ENCODE peak calls at places on chromosome 1, in eight cellular contexts. One of them, this sample, is unnamed.

GRCh38 chr1:215045647-215046308 is 36.8 kb upstream of the KCNK2 start:
- DNase-seq in A673: no peak
- DNase-seq in brain microvascular endothelial cell: no peak
- DNase-seq in cardiac fibroblast: no peak
- DNase-seq in lower leg skin: no peak
- DNase-seq in PC-3: no peak
- DNase-seq in IMR-90: no peak
- DNase-seq in coronary artery: no peak
- DNase-seq in this sample: no peak

GRCh38 chr1:156419863-156420208 is 50.8 kb downstream of the RHBG start:
- DNase-seq in A673: no peak
- DNase-seq in brain microvascular endothelial cell: no peak
- DNase-seq in cardiac fibroblast: no peak
- DNase-seq in lower leg skin: no peak
- DNase-seq in PC-3: no peak
- DNase-seq in IMR-90: no peak
- DNase-seq in coronary artery: no peak
- DNase-seq in this sample: no peak

GRCh38 chr1:3323021-3323790 is 131.3 kb upstream of the ARHGEF16 start:
- DNase-seq in A673: no peak
- DNase-seq in brain microvascular endothelial cell: no peak
- DNase-seq in cardiac fibroblast: no peak
- DNase-seq in lower leg skin: no peak
- DNase-seq in PC-3: no peak
- DNase-seq in IMR-90: no peak
- DNase-seq in coronary artery: no peak
- DNase-seq in this sample: no peak

GRCh38 chr1:194684636-194685035 is 1498.2 kb upstream of the B3GALT2 start:
- DNase-seq in A673: no peak
- DNase-seq in brain microvascular endothelial cell: no peak
- DNase-seq in cardiac fibroblast: no peak
- DNase-seq in lower leg skin: no peak
- DNase-seq in PC-3: peak
- DNase-seq in IMR-90: peak
- DNase-seq in coronary artery: no peak
- DNase-seq in this sample: no peak

GRCh38 chr1:200888349-200888838 is 6.3 kb upstream of the INAVA start:
- DNase-seq in A673: no peak
- DNase-seq in brain microvascular endothelial cell: no peak
- DNase-seq in cardiac fibroblast: no peak
- DNase-seq in lower leg skin: no peak
- DNase-seq in PC-3: peak
- DNase-seq in IMR-90: no peak
- DNase-seq in coronary artery: no peak
- DNase-seq in this sample: no peak

GRCh38 chr1:236795035-236795756 is at the start of gene MTR:
- DNase-seq in A673: peak
- DNase-seq in brain microvascular endothelial cell: peak
- DNase-seq in cardiac fibroblast: peak
- DNase-seq in lower leg skin: peak
- DNase-seq in PC-3: peak
- DNase-seq in IMR-90: peak
- DNase-seq in coronary artery: peak
- DNase-seq in this sample: peak

GRCh38 chr1:201213106-201213770 is 22.6 kb downstream of the IGFN1 start:
- DNase-seq in A673: no peak
- DNase-seq in brain microvascular endothelial cell: no peak
- DNase-seq in cardiac fibroblast: no peak
- DNase-seq in lower leg skin: no peak
- DNase-seq in PC-3: no peak
- DNase-seq in IMR-90: no peak
- DNase-seq in coronary artery: no peak
- DNase-seq in this sample: no peak

GRCh38 chr1:25194576-25195020 is 37.7 kb downstream of the SYF2 start:
- DNase-seq in A673: no peak
- DNase-seq in brain microvascular endothelial cell: no peak
- DNase-seq in cardiac fibroblast: no peak
- DNase-seq in lower leg skin: peak
- DNase-seq in PC-3: no peak
- DNase-seq in IMR-90: no peak
- DNase-seq in coronary artery: no peak
- DNase-seq in this sample: no peak

GRCh38 chr1:52127181-52128175 is 14.4 kb upstream of the ZFYVE9 start:
- DNase-seq in A673: peak
- DNase-seq in brain microvascular endothelial cell: peak
- DNase-seq in cardiac fibroblast: peak
- DNase-seq in lower leg skin: no peak
- DNase-seq in PC-3: peak
- DNase-seq in IMR-90: peak
- DNase-seq in coronary artery: no peak
- DNase-seq in this sample: no peak

GRCh38 chr1:24567792-24568388 is 12.0 kb downstream of the NCMAP start:
- DNase-seq in A673: no peak
- DNase-seq in brain microvascular endothelial cell: no peak
- DNase-seq in cardiac fibroblast: no peak
- DNase-seq in lower leg skin: peak
- DNase-seq in PC-3: peak
- DNase-seq in IMR-90: no peak
- DNase-seq in coronary artery: no peak
- DNase-seq in this sample: no peak

GRCh38 chr1:225921734-225922709 is 2.0 kb downstream of the PYCR2 start:
- DNase-seq in A673: peak
- DNase-seq in brain microvascular endothelial cell: no peak
- DNase-seq in cardiac fibroblast: no peak
- DNase-seq in lower leg skin: peak
- DNase-seq in PC-3: peak
- DNase-seq in IMR-90: no peak
- DNase-seq in coronary artery: no peak
- DNase-seq in this sample: no peak

GRCh38 chr1:7744882-7745281 is 26.2 kb upstream of the VAMP3 start:
- DNase-seq in A673: no peak
- DNase-seq in brain microvascular endothelial cell: no peak
- DNase-seq in cardiac fibroblast: no peak
- DNase-seq in lower leg skin: no peak
- DNase-seq in PC-3: no peak
- DNase-seq in IMR-90: no peak
- DNase-seq in coronary artery: no peak
- DNase-seq in this sample: no peak

GRCh38 chr1:40855513-40855912 is 6.7 kb downstream of the CITED4 start:
- DNase-seq in A673: peak
- DNase-seq in brain microvascular endothelial cell: no peak
- DNase-seq in cardiac fibroblast: no peak
- DNase-seq in lower leg skin: no peak
- DNase-seq in PC-3: no peak
- DNase-seq in IMR-90: no peak
- DNase-seq in coronary artery: no peak
- DNase-seq in this sample: no peak
- TF ChIP-seq CTCF in A673: peak
- TF ChIP-seq CTCF in brain microvascular endothelial cell: peak
- TF ChIP-seq CTCF in cardiac fibroblast: peak
- TF ChIP-seq CTCF in lower leg skin: no peak
- TF ChIP-seq CTCF in PC-3: peak
- TF ChIP-seq CTCF in IMR-90: peak
- TF ChIP-seq CTCF in coronary artery: no peak
- TF ChIP-seq CTCF in this sample: peak

DNA sequence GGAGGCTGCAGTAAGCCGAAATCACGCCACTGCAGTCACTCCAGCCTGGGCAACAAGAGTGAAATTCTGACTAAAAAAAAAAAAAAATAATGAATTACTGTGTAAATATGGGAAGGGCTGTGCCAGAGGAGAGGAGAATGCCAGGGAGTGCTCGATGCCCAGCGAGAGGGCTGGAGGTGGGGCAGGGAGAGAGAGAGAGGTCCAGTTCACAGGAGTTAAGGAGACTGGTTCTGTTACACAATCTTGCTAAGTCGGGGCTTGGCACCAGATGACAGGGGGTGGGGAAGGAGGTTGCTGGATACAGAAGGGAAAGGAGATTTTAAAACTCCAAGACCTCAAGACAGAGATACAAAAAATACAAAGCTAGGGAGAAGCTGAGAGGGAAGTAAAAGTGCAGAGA is 1.2 kb downstream of the SELENBP1 start:
- DNase-seq in A673: no peak
- DNase-seq in brain microvascular endothelial cell: no peak
- DNase-seq in cardiac fibroblast: peak
- DNase-seq in lower leg skin: peak
- DNase-seq in PC-3: peak
- DNase-seq in IMR-90: peak
- DNase-seq in coronary artery: no peak
- DNase-seq in this sample: no peak
- H3K4me3 ChIP-seq in A673: no peak
- H3K4me3 ChIP-seq in brain microvascular endothelial cell: no peak
- H3K4me3 ChIP-seq in cardiac fibroblast: no peak
- H3K4me3 ChIP-seq in lower leg skin: no peak
- H3K4me3 ChIP-seq in PC-3: peak
- H3K4me3 ChIP-seq in IMR-90: no peak
- H3K4me3 ChIP-seq in coronary artery: peak
- H3K4me3 ChIP-seq in this sample: no peak

GRCh38 chr1:38587734-38588133 is 271.8 kb downstream of the RRAGC start:
- DNase-seq in A673: peak
- DNase-seq in brain microvascular endothelial cell: no peak
- DNase-seq in cardiac fibroblast: no peak
- DNase-seq in lower leg skin: no peak
- DNase-seq in PC-3: no peak
- DNase-seq in IMR-90: no peak
- DNase-seq in coronary artery: peak
- DNase-seq in this sample: no peak

GRCh38 chr1:38585971-38586370 is 273.6 kb downstream of the RRAGC start:
- DNase-seq in A673: peak
- DNase-seq in brain microvascular endothelial cell: no peak
- DNase-seq in cardiac fibroblast: no peak
- DNase-seq in lower leg skin: no peak
- DNase-seq in PC-3: no peak
- DNase-seq in IMR-90: no peak
- DNase-seq in coronary artery: no peak
- DNase-seq in this sample: no peak

GRCh38 chr1:38589036-38589435 is 270.5 kb downstream of the RRAGC start:
- DNase-seq in A673: peak
- DNase-seq in brain microvascular endothelial cell: no peak
- DNase-seq in cardiac fibroblast: no peak
- DNase-seq in lower leg skin: no peak
- DNase-seq in PC-3: no peak
- DNase-seq in IMR-90: no peak
- DNase-seq in coronary artery: peak
- DNase-seq in this sample: no peak

GRCh38 chr1:38585460-38585859 is 274.1 kb downstream of the RRAGC start:
- DNase-seq in A673: no peak
- DNase-seq in brain microvascular endothelial cell: no peak
- DNase-seq in cardiac fibroblast: no peak
- DNase-seq in lower leg skin: no peak
- DNase-seq in PC-3: no peak
- DNase-seq in IMR-90: no peak
- DNase-seq in coronary artery: peak
- DNase-seq in this sample: no peak

GRCh38 chr1:38586993-38587646 is 272.5 kb downstream of the RRAGC start:
- DNase-seq in A673: peak
- DNase-seq in brain microvascular endothelial cell: no peak
- DNase-seq in cardiac fibroblast: peak
- DNase-seq in lower leg skin: no peak
- DNase-seq in PC-3: peak
- DNase-seq in IMR-90: no peak
- DNase-seq in coronary artery: peak
- DNase-seq in this sample: no peak
- TF ChIP-seq CTCF in A673: peak
- TF ChIP-seq CTCF in brain microvascular endothelial cell: peak
- TF ChIP-seq CTCF in cardiac fibroblast: peak
- TF ChIP-seq CTCF in lower leg skin: no peak
- TF ChIP-seq CTCF in PC-3: peak
- TF ChIP-seq CTCF in IMR-90: peak
- TF ChIP-seq CTCF in coronary artery: no peak
- TF ChIP-seq CTCF in this sample: peak

DNA sequence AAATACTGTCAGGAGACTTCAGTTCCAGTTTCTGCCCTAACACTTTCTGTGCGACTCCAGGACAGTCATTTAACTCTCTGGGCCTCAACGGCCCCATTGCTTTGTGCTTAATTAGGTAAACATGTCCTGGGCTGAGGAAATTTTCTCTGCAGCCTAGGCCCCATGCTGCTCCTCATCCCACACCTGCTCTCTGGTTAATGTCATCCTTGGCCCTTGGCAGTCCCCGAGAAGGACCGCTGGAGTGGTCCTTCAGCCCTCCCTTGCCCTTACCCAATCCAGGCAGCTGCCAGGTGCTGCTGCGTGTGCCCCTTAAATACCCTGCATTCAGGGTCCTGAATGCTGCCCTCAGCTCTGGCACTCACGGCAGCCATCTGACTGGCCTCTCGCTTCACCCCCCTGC is 18.7 kb downstream of the UBL4B start:
- DNase-seq in A673: no peak
- DNase-seq in brain microvascular endothelial cell: no peak
- DNase-seq in cardiac fibroblast: no peak
- DNase-seq in lower leg skin: no peak
- DNase-seq in PC-3: no peak
- DNase-seq in IMR-90: no peak
- DNase-seq in coronary artery: no peak
- DNase-seq in this sample: no peak
- H3K4me3 ChIP-seq in A673: no peak
- H3K4me3 ChIP-seq in brain microvascular endothelial cell: no peak
- H3K4me3 ChIP-seq in cardiac fibroblast: no peak
- H3K4me3 ChIP-seq in lower leg skin: no peak
- H3K4me3 ChIP-seq in PC-3: no peak
- H3K4me3 ChIP-seq in IMR-90: no peak
- H3K4me3 ChIP-seq in coronary artery: no peak
- H3K4me3 ChIP-seq in this sample: no peak